ENCODE peak calls at places on chromosomes 5 and 9, in four cellular contexts. S is lung, Q is sigmoid colon, U is IMR-90. D is an unnamed sample. For H3K36me3, the result is how much of the 10 kb centered on the place peaks cover.

GRCh38 chr5:77086611-77087483 is at the start of gene ZBED3:
- DNase-seq in S (peak), U (peak), Q (peak), D (peak)

GRCh38 chr5:39331993-39332392 is 32.3 kb downstream of the C9 start:
- DNase-seq in U (no peak), S (no peak), Q (no peak), D (no peak)

GRCh38 chr5:65611524-65611923 is 12.6 kb downstream of the TRIM23 start:
- DNase-seq in Q (no peak), U (peak), S (peak), D (peak)

GRCh38 chr9:91163773-91164471 is 197.8 kb downstream of the AUH start:
- DNase-seq in U (no peak), S (no peak), Q (no peak), D (no peak)

GRCh38 chr9:34651286-34651685 is 699 bp upstream of the IL11RA start:
- DNase-seq in S (no peak), Q (peak), U (peak), D (no peak)

GRCh38 chr5:139472410-139473030 is 1.7 kb downstream of the SMIM33 start:
- DNase-seq in U (no peak), Q (no peak), S (no peak), D (no peak)

GRCh38 chr5:133930061-133930823 is 38.2 kb downstream of the C5orf15 start:
- DNase-seq in U (peak), S (no peak), Q (no peak), D (no peak)

GRCh38 chr9:129604766-129605163 is 16.1 kb downstream of the C9orf50 start:
- DNase-seq in U (no peak), S (no peak), Q (no peak), D (no peak)

GRCh38 chr5:6252581-6252980 is 125.8 kb downstream of the MED10 start:
- DNase-seq in S (no peak), U (no peak), Q (no peak), D (no peak)

GRCh38 chr5:112878760-112879159 is 17.7 kb downstream of the SRP19 start:
- DNase-seq in Q (no peak), S (no peak), U (peak), D (peak)

GRCh38 chr5:100676807-100677631 is 141.8 kb downstream of the FAM174A start:
- DNase-seq in U (peak), S (no peak), Q (no peak), D (no peak)

GRCh38 chr5:144004146-144004545 is 166.3 kb downstream of the YIPF5 start:
- DNase-seq in Q (no peak), S (no peak), U (peak), D (no peak)

GRCh38 chr9:136745389-136746218 is 2.7 kb downstream of the LCN6 start:
- DNase-seq in Q (no peak), U (no peak), S (no peak), D (no peak)

GRCh38 chr9:136746621-136747020 is 1.7 kb downstream of the LCN6 start:
- DNase-seq in Q (no peak), S (no peak), U (no peak), D (no peak)

GRCh38 chr9:136742640-136743391 is at the start of gene LCN10:
- DNase-seq in U (no peak), S (no peak), Q (no peak), D (no peak)

GRCh38 chr9:136743639-136744211 is 985 bp upstream of the LCN10 start:
- DNase-seq in S (no peak), U (no peak), Q (no peak), D (no peak)

GRCh38 chr9:136744747-136745146 is 2.0 kb upstream of the LCN10 start:
- DNase-seq in Q (no peak), S (no peak), U (no peak), D (no peak)
- H3K4me3 ChIP-seq in Q (no peak), S (no peak), U (no peak), D (no peak)

GRCh38 chr5:59037041-59037440 is 454.2 kb downstream of the RAB3C start:
- DNase-seq in S (no peak), Q (no peak), U (no peak), D (no peak)

GRCh38 chr5:59036274-59036961 is 453.5 kb downstream of the RAB3C start:
- DNase-seq in S (peak), Q (peak), U (peak), D (peak)

GRCh38 chr5:59037453-59038168 is 454.7 kb downstream of the RAB3C start:
- DNase-seq in S (no peak), U (no peak), Q (no peak), D (no peak)

GRCh38 chr5:59035681-59036080 is 452.8 kb downstream of the RAB3C start:
- DNase-seq in U (no peak), S (no peak), Q (no peak), D (no peak)

GRCh38 chr5:59034498-59035186 is 451.8 kb downstream of the RAB3C start:
- DNase-seq in S (no peak), U (peak), Q (no peak), D (no peak)
- TF ChIP-seq CTCF in S (no peak), U (peak), Q (peak), D (peak)

GRCh38 chr9:23746317-23746716 is 79.7 kb downstream of the ELAVL2 start:
- DNase-seq in Q (no peak), U (no peak), S (no peak), D (no peak)
- H3K36me3 ChIP-seq in Q (under half), U (under half), S (under half), D (under half)

DNA sequence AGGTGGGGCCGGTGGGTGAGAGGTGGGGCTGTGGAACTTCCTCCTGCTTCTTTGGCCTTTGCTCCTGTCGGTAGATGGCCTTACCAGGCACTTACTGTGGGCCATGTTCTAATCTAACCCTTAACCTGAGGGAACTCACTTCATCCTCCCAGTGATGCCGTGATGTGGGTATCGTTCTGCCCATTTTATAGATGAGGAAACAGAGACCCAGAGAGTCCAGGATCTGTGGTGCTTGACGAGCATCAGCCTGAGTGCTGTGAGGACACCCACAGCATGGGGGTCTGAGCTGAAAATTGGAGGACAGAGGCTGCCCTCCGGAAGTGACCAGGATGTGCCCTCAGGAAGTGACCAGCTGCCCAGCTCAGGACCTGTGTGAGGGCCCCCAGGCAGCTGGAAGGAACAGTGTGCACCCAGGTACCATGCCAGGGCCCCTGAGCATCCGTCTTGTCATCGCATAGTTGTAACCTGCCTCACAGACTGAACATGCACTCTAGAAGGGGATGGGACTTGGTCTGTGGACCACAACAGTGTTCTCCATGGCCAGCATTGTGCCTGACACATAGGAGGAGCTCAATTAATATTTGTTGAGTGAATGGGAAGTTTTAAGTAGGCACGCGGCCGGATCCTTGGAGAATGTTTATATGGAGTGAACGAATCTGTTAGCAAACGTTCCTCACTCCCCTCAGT is 8.5 kb downstream of the NEK6 start:
- DNase-seq in Q (no peak), U (peak), S (no peak), D (no peak)
- H3K4me3 ChIP-seq in Q (no peak), U (no peak), S (no peak), D (no peak)

DNA sequence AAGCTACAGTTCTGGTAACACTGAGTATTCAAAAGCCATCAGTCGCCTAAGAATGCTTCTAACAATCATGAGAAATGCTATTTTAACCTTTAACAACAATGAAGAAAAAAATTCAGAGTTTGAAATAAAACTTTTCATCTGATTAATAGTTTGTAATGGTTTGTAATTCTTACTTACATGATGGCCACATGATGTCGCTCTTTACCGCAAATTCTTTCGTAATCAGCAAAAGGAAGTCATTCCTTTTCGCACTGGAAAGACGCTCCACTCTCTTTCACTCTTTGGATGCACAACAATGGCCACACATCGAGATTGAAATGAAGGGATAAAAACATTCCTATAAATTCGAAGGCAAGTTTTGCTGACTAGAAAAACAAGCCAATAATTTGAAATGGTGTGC is at the start of gene PCDHA7:
- DNase-seq in U (peak), Q (no peak), S (no peak), D (no peak)
- TF ChIP-seq CTCF in U (peak), Q (no peak), S (no peak), D (no peak)

DNA sequence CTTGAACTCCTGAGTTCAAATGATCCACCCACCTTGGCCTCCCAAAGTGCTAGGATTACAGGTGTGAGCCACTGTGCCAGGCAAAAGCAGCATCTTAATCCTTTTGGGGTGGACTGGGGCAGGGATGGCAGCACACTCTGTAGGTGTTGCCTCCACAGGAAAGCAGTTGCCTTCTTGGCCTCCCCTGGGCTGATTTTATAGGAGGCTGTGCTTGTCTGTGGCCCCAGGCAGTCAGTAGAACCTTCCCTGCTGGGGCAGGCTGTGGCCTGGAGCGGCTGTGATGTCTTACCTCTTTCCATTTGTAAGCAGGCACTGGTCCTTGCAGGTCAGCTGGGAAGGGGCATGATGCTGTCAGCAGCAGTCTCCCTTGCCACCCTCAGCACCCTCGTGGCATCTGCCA is 49.8 kb downstream of the PRRC2B start:
- DNase-seq in Q (no peak), U (no peak), S (no peak), D (no peak)
- H3K36me3 ChIP-seq in Q (half or more), U (half or more), S (half or more), D (under half)

DNA sequence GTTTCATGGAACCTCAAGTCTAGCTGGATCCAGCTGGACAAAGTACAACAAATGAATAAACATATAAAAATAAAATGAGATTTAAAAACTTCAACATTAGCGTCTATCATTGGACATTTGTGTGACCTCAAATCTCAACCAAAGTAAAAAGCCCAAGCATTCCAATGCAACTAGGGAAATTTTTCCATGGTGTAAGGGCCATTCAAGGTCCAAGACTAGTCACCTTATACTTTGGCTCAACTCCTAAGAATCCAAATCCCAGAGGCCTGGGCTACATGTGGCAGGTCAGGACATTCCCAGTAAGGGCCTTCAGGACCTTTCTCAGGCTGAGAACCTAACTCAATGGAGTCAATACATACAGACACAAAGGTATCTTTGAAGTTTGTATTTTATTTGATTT is 137.4 kb upstream of the DMAC1 start:
- DNase-seq in Q (no peak), U (no peak), S (no peak), D (no peak)
- H3K4me3 ChIP-seq in Q (no peak), U (no peak), S (no peak), D (no peak)

DNA sequence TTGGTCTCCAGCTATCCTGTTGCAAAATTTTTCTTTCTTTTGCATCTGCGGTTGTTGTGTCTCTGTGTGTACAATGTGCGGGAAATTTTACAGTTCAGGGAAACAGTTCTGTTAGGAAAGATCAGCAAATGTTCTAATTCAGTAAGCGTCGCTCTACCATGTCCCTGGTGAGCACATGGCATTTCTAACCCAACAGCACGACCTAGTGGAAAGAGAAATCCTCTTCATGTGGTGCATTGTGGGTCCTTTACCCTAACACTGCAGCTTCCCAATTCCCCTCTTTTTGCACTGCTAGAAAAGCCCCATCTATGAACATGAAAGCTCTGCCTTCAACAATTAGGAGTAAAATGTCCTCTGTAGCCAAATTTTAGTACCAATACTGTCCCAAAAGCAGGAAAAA is 974.2 kb upstream of the CDH9 start:
- DNase-seq in U (no peak), Q (no peak), S (no peak), D (no peak)
- TF ChIP-seq CTCF in U (no peak), Q (no peak), S (no peak), D (no peak)

DNA sequence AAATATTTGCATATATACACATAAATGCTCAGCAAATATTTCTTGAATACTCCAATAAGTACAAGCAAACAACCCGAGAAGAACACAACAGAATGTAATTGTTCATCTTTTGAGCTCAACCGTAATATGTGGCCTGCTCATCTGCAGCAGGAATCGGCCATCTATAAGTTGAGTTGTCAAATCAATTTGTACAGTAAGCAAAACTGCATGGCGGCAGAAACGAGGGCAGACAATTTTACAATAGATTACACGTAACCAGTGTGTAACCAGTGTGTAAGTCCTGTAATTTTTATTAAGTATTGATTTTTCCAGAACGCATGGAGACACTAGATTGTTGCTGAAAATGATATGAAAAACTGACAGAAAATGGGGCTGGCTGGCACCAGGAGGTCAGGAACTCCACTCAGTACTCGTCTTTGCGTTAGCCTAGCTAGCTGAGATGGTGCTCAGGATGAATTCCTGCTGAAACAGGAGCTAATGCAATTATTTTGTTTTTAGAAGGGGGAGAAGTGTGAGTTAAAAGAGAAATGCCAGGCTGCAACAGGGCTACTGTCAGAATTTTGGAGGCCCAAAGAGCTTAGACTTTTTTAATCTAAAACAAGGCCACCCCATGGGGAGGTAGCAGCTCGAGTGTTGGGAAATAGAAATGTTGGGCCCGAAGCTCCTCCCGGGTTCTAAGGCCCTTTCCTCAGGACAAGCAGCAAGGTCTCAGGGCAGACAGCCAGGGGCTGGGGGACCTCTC is 682 bp downstream of the DHX29 start:
- DNase-seq in U (no peak), S (no peak), Q (no peak), D (no peak)
- H3K36me3 ChIP-seq in U (under half), S (under half), Q (under half), D (under half)

D was measured in kidney epithelial cell.